ENCODE peak calls at places on chromosome 2, in six cellular contexts. D, S, L, E, O and G are unnamed samples.

GRCh38 chr2:39080152-39080551 is 40.7 kb downstream of the SOS1 start:
- DNase-seq in D (no peak), E (no peak), L (no peak), S (no peak), O (no peak), G (no peak)

GRCh38 chr2:210598219-210598618 is 41.8 kb downstream of the CPS1 start:
- DNase-seq in S (no peak), L (no peak), E (no peak), O (no peak), D (no peak), G (no peak)

GRCh38 chr2:37615808-37616673 is 55.4 kb downstream of the CDC42EP3 start:
- DNase-seq in L (no peak), D (no peak), E (no peak), S (no peak), O (no peak), G (no peak)

GRCh38 chr2:235005603-235006259 is 53.9 kb downstream of the SH3BP4 start:
- DNase-seq in L (no peak), S (peak; percentile 70), D (no peak), E (no peak), O (no peak), G (no peak)

GRCh38 chr2:191417746-191418145 is 172.5 kb downstream of the MYO1B start:
- DNase-seq in S (peak; percentile 54), L (no peak), D (no peak), O (no peak), E (no peak), G (no peak)

GRCh38 chr2:235001237-235002133 is 49.7 kb downstream of the SH3BP4 start:
- DNase-seq in L (no peak), O (no peak), S (peak; percentile 77), E (no peak), D (no peak), G (no peak)

GRCh38 chr2:28982381-28982950 is 1.4 kb downstream of the TOGARAM2 start:
- DNase-seq in E (no peak), O (no peak), D (no peak), S (peak; percentile 15), L (no peak), G (no peak)

GRCh38 chr2:239882335-239882734 is 142.8 kb downstream of the NDUFA10 start:
- DNase-seq in E (no peak), O (no peak), L (peak; percentile 24), S (no peak), D (peak; percentile 55), G (no peak)

GRCh38 chr2:159516241-159516758 is 100.0 kb downstream of the BAZ2B start:
- DNase-seq in S (no peak), D (peak; percentile 78), L (peak; percentile 18), O (no peak), E (no peak), G (no peak)

GRCh38 chr2:48356701-48357322 is 173.1 kb upstream of the STON1 start:
- DNase-seq in S (no peak), O (peak; percentile 46), L (peak; percentile 38), D (no peak), E (no peak), G (no peak)

GRCh38 chr2:117698287-117698686 is 116.2 kb upstream of the DDX18 start:
- DNase-seq in S (no peak), O (no peak), E (no peak), D (no peak), L (no peak), G (no peak)

GRCh38 chr2:84849271-84849952 is 31.5 kb downstream of the TRABD2A start:
- DNase-seq in D (no peak), S (no peak), L (peak; percentile 75), E (no peak), O (no peak), G (peak; percentile 29)

GRCh38 chr2:205405752-205406151 is 276.5 kb upstream of the NRP2 start:
- DNase-seq in D (no peak), S (no peak), E (no peak), L (peak; percentile 90), O (peak; percentile 64), G (peak; percentile 54)

GRCh38 chr2:106812377-106812776 is 73.6 kb downstream of the ST6GAL2 start:
- DNase-seq in E (peak; percentile 28), D (no peak), O (no peak), L (no peak), S (no peak), G (no peak)

GRCh38 chr2:15730545-15731212 is 139.0 kb downstream of the DDX1 start:
- DNase-seq in S (peak; percentile 80), E (peak; percentile 40), L (peak; percentile 93), O (peak; percentile 41), D (peak; percentile 81), G (peak; percentile 92)

GRCh38 chr2:10097352-10098148 is 17.3 kb upstream of the CYS1 start:
- DNase-seq in S (peak; percentile 80), E (no peak), D (no peak), O (no peak), L (peak; percentile 55), G (no peak)

GRCh38 chr2:13660231-13660630 is 943.5 kb downstream of the TRIB2 start:
- DNase-seq in O (no peak), L (no peak), E (no peak), D (no peak), S (no peak), G (no peak)

GRCh38 chr2:229342376-229342775 is 71.3 kb upstream of the PID1 start:
- DNase-seq in E (no peak), O (no peak), L (no peak), S (no peak), D (peak; percentile 26), G (no peak)

GRCh38 chr2:30147715-30148611 is 1.2 kb downstream of the YPEL5 start:
- DNase-seq in L (peak; percentile 61), D (no peak), S (peak; percentile 90), O (no peak), E (peak; percentile 29), G (peak; percentile 14)

GRCh38 chr2:135091681-135092080 is 39.6 kb downstream of the RAB3GAP1 start:
- DNase-seq in O (no peak), D (no peak), L (no peak), E (no peak), S (no peak), G (no peak)

GRCh38 chr2:185473838-185474237 is 264.8 kb upstream of the FSIP2 start:
- DNase-seq in L (no peak), D (no peak), E (no peak), O (no peak), S (no peak), G (no peak)

GRCh38 chr2:237141556-237141955 is 55.9 kb downstream of the COPS8 start:
- DNase-seq in E (no peak), D (no peak), L (peak; percentile 86), S (no peak), O (peak; percentile 59), G (peak; percentile 73)

GRCh38 chr2:178700922-178701342 is 106.3 kb downstream of the TTN start:
- DNase-seq in D (peak; percentile 15), E (no peak), O (no peak), L (peak; percentile 34), S (no peak), G (no peak)

GRCh38 chr2:218781691-218782528 is at the start of gene CYP27A1:
- DNase-seq in S (peak; percentile 90), E (no peak), D (no peak), O (no peak), L (peak; percentile 23), G (no peak)

GRCh38 chr2:75079575-75079974 is 119.7 kb downstream of the TACR1 start:
- DNase-seq in L (no peak), S (no peak), E (no peak), O (no peak), D (no peak), G (no peak)

GRCh38 chr2:190627881-190628412 is 20.9 kb upstream of the NAB1 start:
- DNase-seq in D (no peak), L (peak; percentile 21), S (peak; percentile 56), O (no peak), E (no peak), G (no peak)

GRCh38 chr2:190477563-190478454 is 56.7 kb downstream of the NEMP2 start:
- DNase-seq in L (peak; percentile 31), S (no peak), O (no peak), E (no peak), D (no peak), G (no peak)

GRCh38 chr2:52416340-52416739 is 1351.3 kb upstream of the CHAC2 start:
- DNase-seq in E (no peak), S (no peak), L (no peak), D (peak; percentile 8), O (no peak), G (no peak)
- TF ChIP-seq CTCF in E (no peak), S (no peak), L (no peak), D (peak; percentile 13), O (no peak), G (no peak)

DNA sequence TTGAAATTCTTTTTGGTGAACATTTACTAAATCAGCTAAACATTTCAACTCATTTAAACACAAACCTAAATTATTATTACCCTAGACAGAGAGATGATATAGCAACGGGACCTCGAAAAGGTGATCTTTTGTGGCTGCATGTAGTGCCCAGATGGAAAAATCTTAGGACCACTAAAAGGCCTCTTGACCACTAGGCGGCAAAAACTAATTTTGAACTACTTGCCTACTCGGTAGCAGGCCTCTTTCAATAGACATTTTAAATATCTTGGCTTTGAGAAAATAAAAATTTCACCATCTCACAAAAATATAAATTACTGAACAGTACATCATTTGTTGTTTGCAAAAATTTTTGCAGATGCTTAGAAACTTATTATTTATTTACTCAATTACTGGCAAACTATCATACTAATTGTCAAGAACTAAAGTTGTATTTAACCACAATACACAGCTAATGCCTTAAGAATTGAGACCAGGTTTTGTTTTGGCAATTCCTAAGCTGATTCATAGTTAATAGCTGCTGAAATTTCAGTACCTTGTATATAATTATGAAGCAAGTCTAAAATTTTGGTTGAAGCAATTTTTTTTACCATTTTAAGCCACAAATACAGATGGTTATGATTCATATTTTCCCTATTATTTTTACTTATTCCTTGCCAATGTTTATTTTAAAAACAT is 9.4 kb downstream of the COL3A1 start:
- DNase-seq in D (peak; percentile 34), O (no peak), L (peak; percentile 97), E (no peak), S (no peak), G (peak; percentile 87)
- TF ChIP-seq CTCF in D (peak; percentile 10), O (peak; percentile 43), L (peak; percentile 73), E (peak; percentile 33), S (peak; percentile 7), G (peak; percentile 62)

DNA sequence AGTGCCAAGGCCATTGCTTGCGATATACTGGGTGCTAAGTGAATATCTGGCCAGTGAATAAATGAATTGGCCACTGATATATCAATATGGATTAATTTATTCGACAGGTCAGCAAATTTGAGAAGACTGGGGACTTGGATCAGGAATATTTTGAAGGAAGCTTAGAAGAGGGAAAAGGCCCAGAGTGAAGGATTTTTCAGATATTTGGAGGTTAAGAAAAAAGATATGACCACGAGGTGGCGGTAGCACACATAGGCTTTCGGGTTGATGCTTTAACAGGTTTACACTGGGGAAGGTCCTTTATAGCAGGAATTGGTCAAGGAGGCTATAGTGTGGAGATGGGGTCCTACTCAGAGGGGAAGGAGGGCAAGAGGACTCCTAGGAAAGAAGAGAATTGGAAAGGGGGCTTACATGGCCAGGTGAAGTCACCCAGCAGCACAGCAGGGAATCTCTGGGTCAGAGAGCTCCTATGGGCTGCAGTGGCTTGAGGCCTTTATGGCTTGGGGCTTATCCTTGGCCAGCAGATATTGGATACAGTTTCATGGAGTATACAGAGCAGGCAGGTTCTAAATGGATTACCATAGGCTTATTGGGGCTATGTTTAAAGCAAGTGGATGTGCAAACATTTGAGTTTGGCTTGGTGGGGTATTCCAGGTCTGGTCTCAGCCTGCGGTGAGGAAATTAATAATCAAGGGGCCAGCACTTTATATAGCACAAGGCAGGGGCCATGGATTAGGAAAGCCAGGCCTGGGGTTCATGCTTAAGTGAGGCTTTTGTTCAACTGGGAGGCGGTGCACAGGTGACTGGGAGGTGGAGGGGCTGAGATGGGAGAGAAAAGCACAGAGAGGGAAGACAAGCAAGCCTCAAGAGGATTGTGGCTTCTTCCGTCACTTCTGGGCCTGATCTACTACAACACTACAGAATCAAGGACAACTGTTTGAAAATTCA is 9.7 kb downstream of the IL1RN start:
- DNase-seq in D (no peak), S (no peak), L (peak; percentile 39), E (no peak), O (no peak), G (peak; percentile 14)
- TF ChIP-seq CTCF in D (peak; percentile 79), S (peak; percentile 76), L (peak; percentile 73), E (peak; percentile 24), O (peak; percentile 53), G (peak; percentile 64)

GRCh38 chr2:155161314-155161713 is 462.8 kb downstream of the KCNJ3 start:
- DNase-seq in D (no peak), E (no peak), O (no peak), L (no peak), S (no peak), G (no peak)
- TF ChIP-seq CTCF in D (no peak), E (no peak), O (no peak), L (no peak), S (no peak), G (no peak)